ENCODE peak calls at places on chromosomes 12 and 14, in nine cellular contexts. One of them, this sample, is unnamed.

GRCh38 chr12:104056419-104056972 is 6.5 kb upstream of the GLT8D2 start:
- DNase-seq in HCT116: no peak
- DNase-seq in PC-9: no peak
- DNase-seq in BE2C: no peak
- DNase-seq in left lung: no peak
- DNase-seq in astrocyte: peak; percentile 28
- DNase-seq in ovary: no peak
- DNase-seq in esophagus muscularis mucosa: no peak
- DNase-seq in brain microvascular endothelial cell: no peak
- DNase-seq in this sample: no peak

GRCh38 chr12:109732321-109733305 is 19.0 kb downstream of the FAM222A start:
- DNase-seq in HCT116: no peak
- DNase-seq in PC-9: no peak
- DNase-seq in BE2C: peak; percentile 43
- DNase-seq in left lung: no peak
- DNase-seq in astrocyte: no peak
- DNase-seq in ovary: peak; percentile 6
- DNase-seq in esophagus muscularis mucosa: no peak
- DNase-seq in brain microvascular endothelial cell: no peak
- DNase-seq in this sample: no peak

GRCh38 chr14:30938617-30939016 is 64.3 kb downstream of the COCH start:
- DNase-seq in HCT116: no peak
- DNase-seq in PC-9: no peak
- DNase-seq in BE2C: no peak
- DNase-seq in left lung: no peak
- DNase-seq in astrocyte: no peak
- DNase-seq in ovary: no peak
- DNase-seq in esophagus muscularis mucosa: no peak
- DNase-seq in brain microvascular endothelial cell: no peak
- DNase-seq in this sample: no peak

GRCh38 chr12:118404876-118405521 is 28.6 kb downstream of the SUDS3 start:
- DNase-seq in HCT116: peak; percentile 37
- DNase-seq in PC-9: peak; percentile 56
- DNase-seq in BE2C: peak; percentile 74
- DNase-seq in left lung: no peak
- DNase-seq in astrocyte: peak; percentile 37
- DNase-seq in ovary: peak; percentile 63
- DNase-seq in esophagus muscularis mucosa: no peak
- DNase-seq in brain microvascular endothelial cell: peak; percentile 78
- DNase-seq in this sample: peak; percentile 71

GRCh38 chr14:91901449-91902250 is 34.3 kb upstream of the TC2N start:
- DNase-seq in HCT116: no peak
- DNase-seq in PC-9: no peak
- DNase-seq in BE2C: no peak
- DNase-seq in left lung: no peak
- DNase-seq in astrocyte: no peak
- DNase-seq in ovary: peak; percentile 52
- DNase-seq in esophagus muscularis mucosa: no peak
- DNase-seq in brain microvascular endothelial cell: no peak
- DNase-seq in this sample: no peak

GRCh38 chr12:117036547-117036946 is 62.7 kb downstream of the TESC start:
- DNase-seq in HCT116: no peak
- DNase-seq in PC-9: no peak
- DNase-seq in BE2C: no peak
- DNase-seq in left lung: no peak
- DNase-seq in astrocyte: no peak
- DNase-seq in ovary: no peak
- DNase-seq in esophagus muscularis mucosa: no peak
- DNase-seq in brain microvascular endothelial cell: no peak
- DNase-seq in this sample: no peak

GRCh38 chr12:122951406-122951805 is 14.9 kb downstream of the ABCB9 start:
- DNase-seq in HCT116: peak; percentile 37
- DNase-seq in PC-9: peak; percentile 65
- DNase-seq in BE2C: no peak
- DNase-seq in left lung: no peak
- DNase-seq in astrocyte: peak; percentile 47
- DNase-seq in ovary: no peak
- DNase-seq in esophagus muscularis mucosa: no peak
- DNase-seq in brain microvascular endothelial cell: peak; percentile 59
- DNase-seq in this sample: peak; percentile 46

GRCh38 chr12:5565933-5566632 is 134.2 kb downstream of the NTF3 start:
- DNase-seq in HCT116: no peak
- DNase-seq in PC-9: no peak
- DNase-seq in BE2C: no peak
- DNase-seq in left lung: no peak
- DNase-seq in astrocyte: peak; percentile 49
- DNase-seq in ovary: no peak
- DNase-seq in esophagus muscularis mucosa: no peak
- DNase-seq in brain microvascular endothelial cell: no peak
- DNase-seq in this sample: no peak

GRCh38 chr12:30414507-30414906 is 281.2 kb downstream of the IPO8 start:
- DNase-seq in HCT116: no peak
- DNase-seq in PC-9: no peak
- DNase-seq in BE2C: no peak
- DNase-seq in left lung: no peak
- DNase-seq in astrocyte: no peak
- DNase-seq in ovary: no peak
- DNase-seq in esophagus muscularis mucosa: no peak
- DNase-seq in brain microvascular endothelial cell: no peak
- DNase-seq in this sample: no peak

GRCh38 chr14:29043751-29044150 is 277.2 kb downstream of the FOXG1 start:
- DNase-seq in HCT116: no peak
- DNase-seq in PC-9: no peak
- DNase-seq in BE2C: no peak
- DNase-seq in left lung: no peak
- DNase-seq in astrocyte: no peak
- DNase-seq in ovary: no peak
- DNase-seq in esophagus muscularis mucosa: no peak
- DNase-seq in brain microvascular endothelial cell: no peak
- DNase-seq in this sample: no peak

GRCh38 chr12:105601158-105601557 is 270.7 kb downstream of the C12orf75 start:
- DNase-seq in HCT116: no peak
- DNase-seq in PC-9: no peak
- DNase-seq in BE2C: no peak
- DNase-seq in left lung: no peak
- DNase-seq in astrocyte: peak; percentile 54
- DNase-seq in ovary: no peak
- DNase-seq in esophagus muscularis mucosa: no peak
- DNase-seq in brain microvascular endothelial cell: no peak
- DNase-seq in this sample: no peak

GRCh38 chr12:69578283-69578682 is 7.0 kb upstream of the CCT2 start:
- DNase-seq in HCT116: no peak
- DNase-seq in PC-9: no peak
- DNase-seq in BE2C: no peak
- DNase-seq in left lung: no peak
- DNase-seq in astrocyte: no peak
- DNase-seq in ovary: no peak
- DNase-seq in esophagus muscularis mucosa: no peak
- DNase-seq in brain microvascular endothelial cell: no peak
- DNase-seq in this sample: no peak

GRCh38 chr12:54259194-54260011 is 20.5 kb downstream of the CBX5 start:
- DNase-seq in HCT116: peak; percentile 72
- DNase-seq in PC-9: no peak
- DNase-seq in BE2C: peak; percentile 95
- DNase-seq in left lung: peak; percentile 81
- DNase-seq in astrocyte: peak; percentile 78
- DNase-seq in ovary: peak; percentile 86
- DNase-seq in esophagus muscularis mucosa: no peak
- DNase-seq in brain microvascular endothelial cell: peak; percentile 76
- DNase-seq in this sample: peak; percentile 87

GRCh38 chr14:90423166-90423565 is 26.3 kb downstream of the CALM1 start:
- DNase-seq in HCT116: no peak
- DNase-seq in PC-9: no peak
- DNase-seq in BE2C: no peak
- DNase-seq in left lung: no peak
- DNase-seq in astrocyte: no peak
- DNase-seq in ovary: no peak
- DNase-seq in esophagus muscularis mucosa: no peak
- DNase-seq in brain microvascular endothelial cell: no peak
- DNase-seq in this sample: no peak

GRCh38 chr12:63905523-63905922 is 61.0 kb downstream of the SRGAP1 start:
- DNase-seq in HCT116: no peak
- DNase-seq in PC-9: peak; percentile 50
- DNase-seq in BE2C: peak; percentile 29
- DNase-seq in left lung: no peak
- DNase-seq in astrocyte: no peak
- DNase-seq in ovary: no peak
- DNase-seq in esophagus muscularis mucosa: no peak
- DNase-seq in brain microvascular endothelial cell: no peak
- DNase-seq in this sample: no peak

GRCh38 chr12:42605685-42606084 is 16.1 kb upstream of the PRICKLE1 start:
- DNase-seq in HCT116: no peak
- DNase-seq in PC-9: no peak
- DNase-seq in BE2C: no peak
- DNase-seq in left lung: no peak
- DNase-seq in astrocyte: no peak
- DNase-seq in ovary: no peak
- DNase-seq in esophagus muscularis mucosa: no peak
- DNase-seq in brain microvascular endothelial cell: no peak
- DNase-seq in this sample: no peak

GRCh38 chr14:95147597-95147996 is 9.7 kb downstream of the DICER1 start:
- DNase-seq in HCT116: no peak
- DNase-seq in PC-9: no peak
- DNase-seq in BE2C: no peak
- DNase-seq in left lung: no peak
- DNase-seq in astrocyte: no peak
- DNase-seq in ovary: no peak
- DNase-seq in esophagus muscularis mucosa: no peak
- DNase-seq in brain microvascular endothelial cell: no peak
- DNase-seq in this sample: no peak

GRCh38 chr12:104334581-104334980 is 31.0 kb downstream of the EID3 start:
- DNase-seq in HCT116: no peak
- DNase-seq in PC-9: no peak
- DNase-seq in BE2C: no peak
- DNase-seq in left lung: no peak
- DNase-seq in astrocyte: no peak
- DNase-seq in ovary: no peak
- DNase-seq in esophagus muscularis mucosa: no peak
- DNase-seq in brain microvascular endothelial cell: no peak
- DNase-seq in this sample: no peak

GRCh38 chr14:55071870-55072640 is 20.6 kb downstream of the MAPK1IP1L start:
- DNase-seq in HCT116: no peak
- DNase-seq in PC-9: no peak
- DNase-seq in BE2C: no peak
- DNase-seq in left lung: no peak
- DNase-seq in astrocyte: peak; percentile 98
- DNase-seq in ovary: peak; percentile 33
- DNase-seq in esophagus muscularis mucosa: no peak
- DNase-seq in brain microvascular endothelial cell: peak; percentile 72
- DNase-seq in this sample: peak; percentile 93

GRCh38 chr14:26621807-26622560 is 24.2 kb upstream of the NOVA1 start:
- DNase-seq in HCT116: no peak
- DNase-seq in PC-9: no peak
- DNase-seq in BE2C: no peak
- DNase-seq in left lung: no peak
- DNase-seq in astrocyte: peak; percentile 41
- DNase-seq in ovary: no peak
- DNase-seq in esophagus muscularis mucosa: no peak
- DNase-seq in brain microvascular endothelial cell: no peak
- DNase-seq in this sample: peak; percentile 18

GRCh38 chr12:116773276-116773731 is 35.2 kb downstream of the RNFT2 start:
- DNase-seq in HCT116: peak; percentile 12
- DNase-seq in PC-9: no peak
- DNase-seq in BE2C: no peak
- DNase-seq in left lung: no peak
- DNase-seq in astrocyte: no peak
- DNase-seq in ovary: no peak
- DNase-seq in esophagus muscularis mucosa: no peak
- DNase-seq in brain microvascular endothelial cell: peak; percentile 3
- DNase-seq in this sample: no peak

GRCh38 chr12:62618319-62618718 is 151.7 kb downstream of the MON2 start:
- DNase-seq in HCT116: no peak
- DNase-seq in PC-9: peak; percentile 46
- DNase-seq in BE2C: no peak
- DNase-seq in left lung: no peak
- DNase-seq in astrocyte: no peak
- DNase-seq in ovary: no peak
- DNase-seq in esophagus muscularis mucosa: no peak
- DNase-seq in brain microvascular endothelial cell: no peak
- DNase-seq in this sample: no peak

GRCh38 chr12:74689071-74689655 is 151.5 kb downstream of the ATXN7L3B start:
- DNase-seq in HCT116: peak; percentile 47
- DNase-seq in PC-9: peak; percentile 37
- DNase-seq in BE2C: no peak
- DNase-seq in left lung: no peak
- DNase-seq in astrocyte: peak; percentile 38
- DNase-seq in ovary: no peak
- DNase-seq in esophagus muscularis mucosa: no peak
- DNase-seq in brain microvascular endothelial cell: peak; percentile 2
- DNase-seq in this sample: peak; percentile 79
- TF ChIP-seq CTCF in HCT116: peak; percentile 70
- TF ChIP-seq CTCF in PC-9: peak; percentile 77
- TF ChIP-seq CTCF in BE2C: peak; percentile 63
- TF ChIP-seq CTCF in left lung: peak; percentile 35
- TF ChIP-seq CTCF in astrocyte: peak; percentile 72
- TF ChIP-seq CTCF in ovary: no peak
- TF ChIP-seq CTCF in esophagus muscularis mucosa: no peak
- TF ChIP-seq CTCF in brain microvascular endothelial cell: peak; percentile 49
- TF ChIP-seq CTCF in this sample: peak; percentile 55

GRCh38 chr12:68374315-68374982 is 42.3 kb upstream of the MDM1 start:
- DNase-seq in HCT116: no peak
- DNase-seq in PC-9: peak; percentile 87
- DNase-seq in BE2C: no peak
- DNase-seq in left lung: no peak
- DNase-seq in astrocyte: no peak
- DNase-seq in ovary: no peak
- DNase-seq in esophagus muscularis mucosa: peak; percentile 10
- DNase-seq in brain microvascular endothelial cell: no peak
- DNase-seq in this sample: no peak
- H3K4me3 ChIP-seq in HCT116: no peak overlapping the region
- H3K4me3 ChIP-seq in PC-9: no peak overlapping the region
- H3K4me3 ChIP-seq in BE2C: no peak overlapping the region
- H3K4me3 ChIP-seq in left lung: no peak overlapping the region
- H3K4me3 ChIP-seq in astrocyte: no peak overlapping the region
- H3K4me3 ChIP-seq in ovary: no peak overlapping the region
- H3K4me3 ChIP-seq in esophagus muscularis mucosa: no peak overlapping the region
- H3K4me3 ChIP-seq in brain microvascular endothelial cell: no peak overlapping the region
- H3K4me3 ChIP-seq in this sample: no peak overlapping the region

DNA sequence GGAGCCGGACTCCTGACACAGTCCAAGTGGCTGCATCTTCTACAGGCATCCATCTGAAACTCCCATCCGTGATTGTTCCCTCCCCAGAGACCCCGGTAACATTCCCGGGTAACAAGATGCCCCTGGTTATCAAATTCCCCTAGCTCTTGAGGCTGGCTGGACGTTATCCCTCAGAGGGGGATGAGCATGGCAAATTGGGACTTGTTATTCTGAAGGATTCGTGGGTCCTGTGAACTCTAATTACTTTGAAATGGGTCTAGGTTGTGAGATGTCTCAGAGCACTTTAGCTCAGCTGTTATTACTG is 642 bp upstream of the PAN2 start:
- DNase-seq in HCT116: no peak
- DNase-seq in PC-9: no peak
- DNase-seq in BE2C: no peak
- DNase-seq in left lung: no peak
- DNase-seq in astrocyte: no peak
- DNase-seq in ovary: no peak
- DNase-seq in esophagus muscularis mucosa: no peak
- DNase-seq in brain microvascular endothelial cell: no peak
- DNase-seq in this sample: no peak
- TF ChIP-seq CTCF in HCT116: no peak
- TF ChIP-seq CTCF in PC-9: no peak
- TF ChIP-seq CTCF in BE2C: no peak
- TF ChIP-seq CTCF in left lung: no peak
- TF ChIP-seq CTCF in astrocyte: no peak
- TF ChIP-seq CTCF in ovary: no peak
- TF ChIP-seq CTCF in esophagus muscularis mucosa: no peak
- TF ChIP-seq CTCF in brain microvascular endothelial cell: no peak
- TF ChIP-seq CTCF in this sample: no peak

GRCh38 chr12:56256326-56256960 is 1.7 kb downstream of the ANKRD52 start:
- DNase-seq in HCT116: no peak
- DNase-seq in PC-9: no peak
- DNase-seq in BE2C: no peak
- DNase-seq in left lung: no peak
- DNase-seq in astrocyte: peak; percentile 26
- DNase-seq in ovary: no peak
- DNase-seq in esophagus muscularis mucosa: no peak
- DNase-seq in brain microvascular endothelial cell: no peak
- DNase-seq in this sample: peak; percentile 53
- H3K4me3 ChIP-seq in HCT116: no peak overlapping the region
- H3K4me3 ChIP-seq in PC-9: no peak overlapping the region
- H3K4me3 ChIP-seq in BE2C: no peak overlapping the region
- H3K4me3 ChIP-seq in left lung: no peak overlapping the region
- H3K4me3 ChIP-seq in astrocyte: peak overlapping the region; percentile 94
- H3K4me3 ChIP-seq in ovary: no peak overlapping the region
- H3K4me3 ChIP-seq in esophagus muscularis mucosa: no peak overlapping the region
- H3K4me3 ChIP-seq in brain microvascular endothelial cell: peak overlapping the region; percentile 83
- H3K4me3 ChIP-seq in this sample: peak overlapping the region; percentile 83

This sample was measured in cardiac fibroblast.